ENCODE peak calls at places on chromosomes 6 and 20, in five cellular contexts. E is Panc1, B is H1, D is GM23338, M is cardiac fibroblast. N is an unnamed sample.

GRCh38 chr6:56246941-56247653 is at the start of gene COL21A1:
- DNase-seq in D (peak; percentile 94), B (peak; percentile 87), E (no peak), M (peak; percentile 20), N (no peak)

GRCh38 chr6:140811642-140812041 is 1321.1 kb upstream of the GJE1 start:
- DNase-seq in E (no peak), D (no peak), M (no peak), B (no peak), N (peak; percentile 14)

GRCh38 chr6:134863763-134864510 is 86.0 kb downstream of the ALDH8A1 start:
- DNase-seq in B (no peak), M (no peak), D (no peak), E (no peak), N (no peak)

GRCh38 chr20:38278150-38278549 is 17.6 kb upstream of the KIAA1755 start:
- DNase-seq in E (no peak), M (no peak), B (no peak), D (peak; percentile 24), N (no peak)

GRCh38 chr6:143962644-143962929 is 45.5 kb downstream of the PLAGL1 start:
- DNase-seq in D (peak; percentile 86), B (no peak), M (peak; percentile 32), E (no peak), N (no peak)

GRCh38 chr20:47922280-47922675 is 137.0 kb upstream of the SULF2 start:
- DNase-seq in B (no peak), E (no peak), D (no peak), M (peak; percentile 5), N (no peak)

GRCh38 chr6:166625356-166625755 is 1.7 kb downstream of the RPS6KA2 start:
- DNase-seq in M (peak; percentile 88), E (no peak), D (no peak), B (no peak), N (no peak)

GRCh38 chr6:159203304-159204005 is 34.3 kb downstream of the FNDC1 start:
- DNase-seq in D (no peak), B (no peak), E (no peak), M (peak; percentile 96), N (no peak)

GRCh38 chr6:48736486-48737206 is 625.6 kb upstream of the PTCHD4 start:
- DNase-seq in E (no peak), M (peak; percentile 84), B (no peak), D (no peak), N (no peak)

GRCh38 chr20:17680128-17680835 is 1.8 kb downstream of the RRBP1 start:
- DNase-seq in M (peak; percentile 86), E (peak; percentile 22), D (peak; percentile 44), B (no peak), N (no peak)

GRCh38 chr6:104789770-104790190 is 69.9 kb downstream of the HACE1 start:
- DNase-seq in B (no peak), M (peak; percentile 85), E (peak; percentile 22), D (peak; percentile 41), N (peak; percentile 51)

GRCh38 chr6:132937466-132937906 is 123.1 kb downstream of the RPS12 start:
- DNase-seq in D (peak; percentile 94), E (no peak), B (peak; percentile 72), M (peak; percentile 45), N (peak; percentile 36)
- TF ChIP-seq CTCF in D (peak; percentile 81), E (peak; percentile 51), B (peak; percentile 66), M (peak; percentile 61), N (peak; percentile 59)

GRCh38 chr20:59518881-59519706 is 85.2 kb upstream of the PHACTR3 start:
- DNase-seq in D (peak; percentile 85), E (peak; percentile 57), B (peak; percentile 62), M (peak; percentile 60), N (peak; percentile 64)

GRCh38 chr20:59519707-59520014 is 84.7 kb upstream of the PHACTR3 start:
- DNase-seq in E (no peak), M (no peak), B (no peak), D (no peak), N (no peak)

GRCh38 chr20:59515906-59516209 is 88.5 kb upstream of the PHACTR3 start:
- DNase-seq in E (no peak), M (no peak), D (no peak), B (no peak), N (no peak)

GRCh38 chr20:59514554-59514953 is 89.8 kb upstream of the PHACTR3 start:
- DNase-seq in E (no peak), B (no peak), D (no peak), M (no peak), N (no peak)

GRCh38 chr20:59515013-59515905 is 89.1 kb upstream of the PHACTR3 start:
- DNase-seq in E (no peak), D (peak; percentile 94), M (peak; percentile 57), B (peak; percentile 95), N (peak; percentile 11)
- H3K4me3 ChIP-seq in E (no peak overlapping the region), D (peak overlapping the region; percentile 39), M (no peak overlapping the region), B (peak overlapping the region; percentile 1), N (no peak overlapping the region)

DNA sequence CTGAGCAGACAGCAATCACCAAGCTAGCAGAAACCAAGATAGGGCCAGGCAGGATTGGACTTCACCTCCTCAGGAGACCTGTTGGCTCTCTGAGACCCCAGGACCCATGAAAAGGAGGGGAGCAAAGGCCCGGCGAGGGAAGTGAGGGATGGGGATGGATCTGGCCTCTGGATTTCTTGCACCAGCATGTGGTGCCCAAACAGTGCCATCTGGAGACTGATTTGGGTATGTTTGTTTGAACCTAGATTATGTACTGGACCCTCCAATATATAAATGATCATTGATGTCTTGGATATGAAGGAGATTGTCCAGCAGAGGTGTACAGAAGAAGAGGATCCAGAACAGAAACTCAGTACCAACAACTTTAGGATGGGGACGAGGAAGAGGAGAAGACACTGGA is 83.4 kb upstream of the LY86 start:
- DNase-seq in B (no peak), M (no peak), D (no peak), E (no peak), N (no peak)
- TF ChIP-seq CTCF in B (no peak), M (no peak), D (peak; percentile 33), E (no peak), N (peak; percentile 7)

GRCh38 chr6:156963712-156964700 is 186.8 kb downstream of the ARID1B start:
- DNase-seq in M (peak; percentile 69), D (no peak), E (no peak), B (no peak), N (peak; percentile 62)

GRCh38 chr6:156969233-156969632 is 192.1 kb downstream of the ARID1B start:
- DNase-seq in B (no peak), D (no peak), E (no peak), M (no peak), N (no peak)

GRCh38 chr6:156970595-156971112 is 193.5 kb downstream of the ARID1B start:
- DNase-seq in M (no peak), E (no peak), B (no peak), D (no peak), N (no peak)

GRCh38 chr6:156971153-156971882 is 194.1 kb downstream of the ARID1B start:
- DNase-seq in M (no peak), B (no peak), E (no peak), D (no peak), N (no peak)

DNA sequence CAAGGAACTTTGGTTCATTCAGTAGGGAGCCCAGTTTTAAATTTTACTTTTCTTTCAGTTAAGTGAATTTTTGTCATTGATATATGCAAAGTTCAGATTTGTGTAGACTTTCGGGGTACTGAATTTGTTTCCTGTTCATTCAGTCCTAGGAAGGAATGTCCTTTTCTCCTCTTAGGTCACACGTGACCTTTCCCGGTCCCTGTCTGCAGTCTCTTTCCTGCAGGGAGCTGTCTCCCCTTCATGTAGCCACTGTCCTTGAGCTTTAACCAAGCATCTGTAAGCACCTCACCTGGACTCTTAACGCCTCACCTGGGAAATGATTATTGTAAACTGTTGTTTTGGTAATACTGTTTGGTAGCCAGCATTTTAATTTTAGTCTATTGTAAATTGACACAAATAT is 190.7 kb downstream of the ARID1B start:
- DNase-seq in M (no peak), D (peak; percentile 38), E (no peak), B (no peak), N (no peak)
- H3K4me3 ChIP-seq in M (no peak overlapping the region), D (no peak overlapping the region), E (no peak overlapping the region), B (no peak overlapping the region), N (no peak overlapping the region)